ENCODE peak calls at places on chromosomes 11 and 22, in eight cellular contexts. Z is HFFc6, P is IMR-90, K is heart right ventricle, I is dorsolateral prefrontal cortex, R is cardiac fibroblast, U is esophagus squamous epithelium, V is MM.1S. N is an unnamed sample.

GRCh38 chr22:27382947-27383346 is 418.6 kb downstream of the MN1 start:
- DNase-seq in I (no peak), U (no peak), V (no peak), P (no peak), R (no peak), K (no peak), Z (no peak), N (no peak)

GRCh38 chr11:70071996-70072395 is 6.1 kb upstream of the ANO1 start:
- DNase-seq in Z (no peak), U (no peak), V (no peak), K (no peak), P (no peak), R (no peak), I (no peak), N (no peak)

GRCh38 chr11:69637956-69638871 is 2.7 kb upstream of the CCND1 start:
- DNase-seq in I (no peak), K (peak), R (peak), Z (no peak), V (no peak), U (no peak), P (peak), N (no peak)

GRCh38 chr11:60985991-60986915 is 14.8 kb downstream of the CD6 start:
- DNase-seq in I (peak), K (no peak), Z (peak), V (peak), U (no peak), R (no peak), P (peak), N (no peak)

GRCh38 chr11:44505591-44506054 is 59.8 kb upstream of the CD82 start:
- DNase-seq in K (no peak), R (peak), V (no peak), P (peak), I (no peak), Z (peak), U (no peak), N (no peak)

GRCh38 chr11:35579557-35580396 is 38.5 kb upstream of the FJX1 start:
- DNase-seq in R (peak), Z (peak), I (no peak), U (no peak), V (no peak), K (no peak), P (peak), N (no peak)

GRCh38 chr11:66727282-66727882 is 1.6 kb downstream of the SPTBN2 start:
- DNase-seq in U (no peak), P (peak), V (peak), R (peak), I (peak), K (no peak), Z (no peak), N (no peak)

GRCh38 chr22:50305658-50306566 is 1.5 kb downstream of the PLXNB2 start:
- DNase-seq in V (no peak), Z (peak), K (peak), U (no peak), P (peak), R (peak), I (peak), N (no peak)

GRCh38 chr11:60854847-60855725 is 664 bp downstream of the PTGDR2 start:
- DNase-seq in I (no peak), K (no peak), P (no peak), U (no peak), R (no peak), V (no peak), Z (no peak), N (no peak)

GRCh38 chr11:9568854-9569587 is 4.4 kb upstream of the WEE1 start:
- DNase-seq in U (no peak), Z (peak), I (no peak), V (peak), R (peak), K (peak), P (peak), N (no peak)

GRCh38 chr11:124920870-124921609 is 2.0 kb downstream of the HEPN1 start:
- DNase-seq in P (peak), R (peak), Z (no peak), I (peak), U (no peak), V (no peak), K (peak), N (no peak)
- TF ChIP-seq CTCF in P (peak), R (no peak), Z (no peak), I (no peak), U (no peak), V (no peak), K (peak), N (no peak)

DNA sequence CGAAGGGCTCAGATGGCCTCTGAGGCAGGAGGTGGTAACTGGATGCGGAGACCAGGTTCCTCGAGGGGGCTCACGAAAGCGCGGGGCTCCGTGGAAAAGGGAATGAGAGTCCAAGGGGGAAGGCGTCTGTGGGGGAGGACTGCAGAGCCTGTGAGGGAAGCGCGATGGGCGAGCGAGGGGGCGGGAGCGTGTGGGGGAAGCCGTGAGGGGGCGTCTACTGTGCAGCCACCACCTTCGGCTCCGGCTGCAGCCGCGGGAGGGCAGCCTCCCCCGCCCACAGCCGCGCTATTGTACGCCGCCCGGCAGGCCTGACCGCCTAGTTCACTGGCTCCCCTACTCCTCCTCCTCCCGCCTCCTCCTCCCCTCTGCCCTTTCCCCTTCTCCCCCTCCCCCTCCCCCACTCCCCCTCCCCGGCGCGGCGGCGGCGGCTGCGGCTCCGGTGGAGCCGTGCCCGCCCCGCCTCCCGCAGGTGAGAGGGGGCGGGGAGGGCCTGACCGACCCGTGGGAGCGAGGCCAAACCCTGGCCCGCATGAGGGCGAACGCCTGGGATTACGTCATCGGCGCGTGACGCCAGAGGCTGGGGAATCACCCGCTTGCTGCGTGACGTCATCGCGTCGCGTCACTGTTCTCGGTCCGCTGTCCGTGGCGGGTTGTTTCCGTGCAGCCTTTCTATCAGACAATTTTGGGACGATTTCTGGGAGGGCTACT is at the start of gene PAK1:
- DNase-seq in I (peak), K (peak), Z (peak), U (peak), R (peak), V (peak), P (peak), N (peak)
- TF ChIP-seq CTCF in I (peak), K (peak), Z (peak), U (no peak), R (peak), V (peak), P (peak), N (no peak)

GRCh38 chr11:14357843-14358728 is 897 bp downstream of the RRAS2 start:
- DNase-seq in Z (peak), P (peak), V (peak), R (peak), U (no peak), K (peak), I (no peak), N (no peak)
- TF ChIP-seq CTCF in Z (no peak), P (no peak), V (no peak), R (no peak), U (no peak), K (no peak), I (no peak), N (no peak)

DNA sequence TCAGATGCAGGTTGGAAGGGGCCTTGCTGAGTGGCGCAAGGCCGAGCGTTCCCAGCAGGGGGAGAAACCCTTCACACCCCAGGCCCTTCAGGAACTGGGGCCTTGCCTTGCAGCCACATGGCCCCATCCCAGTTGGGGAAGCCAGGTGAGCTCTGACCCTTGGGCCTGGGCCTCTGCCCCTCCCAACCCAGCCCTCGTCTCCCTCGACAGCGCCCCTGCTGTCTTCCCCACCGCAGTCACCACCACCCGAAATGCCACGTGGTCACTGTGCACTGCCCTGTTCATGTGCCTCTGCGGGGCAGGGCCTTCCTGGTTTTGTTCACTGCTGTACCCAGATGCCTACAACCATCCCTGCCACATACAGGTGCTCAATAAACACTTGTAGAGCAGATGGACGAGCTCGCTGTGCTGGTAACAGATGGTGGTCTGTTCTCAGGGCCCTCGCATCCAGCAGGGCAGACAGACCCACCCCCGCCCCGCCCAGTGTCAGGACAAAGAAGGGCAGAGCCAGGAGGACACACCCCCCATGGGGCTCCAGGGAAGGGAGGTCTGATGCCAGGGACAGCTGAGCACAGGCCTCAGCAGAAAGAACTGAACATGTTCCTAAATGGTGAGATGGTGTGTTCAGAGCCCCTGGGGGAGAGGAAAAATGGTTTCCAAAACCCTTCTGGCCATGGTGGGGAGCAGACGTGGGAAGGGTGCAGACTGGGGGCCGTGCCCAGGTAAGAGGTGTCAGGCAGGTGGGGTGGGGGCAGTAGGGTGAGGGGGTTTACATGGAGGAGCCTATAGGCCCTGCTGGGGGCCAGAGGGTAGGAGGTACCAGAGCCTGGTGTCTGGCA is 3.7 kb downstream of the POLR2L start:
- DNase-seq in I (no peak), Z (no peak), K (no peak), P (no peak), U (no peak), R (no peak), V (no peak), N (no peak)
- TF ChIP-seq CTCF in I (no peak), Z (peak), K (peak), P (peak), U (no peak), R (peak), V (no peak), N (peak)

GRCh38 chr11:126115820-126116319 is 53.2 kb upstream of the CDON start:
- DNase-seq in U (no peak), Z (peak), K (peak), P (peak), V (no peak), I (no peak), R (peak), N (no peak)
- TF ChIP-seq CTCF in U (no peak), Z (peak), K (peak), P (peak), V (no peak), I (no peak), R (no peak), N (peak)

GRCh38 chr11:46451759-46452158 is 60.2 kb upstream of the CHRM4 start:
- DNase-seq in P (no peak), I (no peak), U (no peak), K (no peak), V (no peak), R (no peak), Z (no peak), N (no peak)

GRCh38 chr11:46446343-46446751 is 54.8 kb upstream of the CHRM4 start:
- DNase-seq in R (peak), K (no peak), Z (peak), I (no peak), P (peak), U (no peak), V (no peak), N (no peak)

GRCh38 chr11:46447544-46447943 is 56.0 kb upstream of the CHRM4 start:
- DNase-seq in U (no peak), P (no peak), V (no peak), I (no peak), R (no peak), Z (no peak), K (no peak), N (no peak)

GRCh38 chr11:46452918-46453517 is 61.4 kb upstream of the CHRM4 start:
- DNase-seq in P (no peak), I (no peak), V (no peak), R (no peak), U (no peak), K (no peak), Z (no peak), N (no peak)

DNA sequence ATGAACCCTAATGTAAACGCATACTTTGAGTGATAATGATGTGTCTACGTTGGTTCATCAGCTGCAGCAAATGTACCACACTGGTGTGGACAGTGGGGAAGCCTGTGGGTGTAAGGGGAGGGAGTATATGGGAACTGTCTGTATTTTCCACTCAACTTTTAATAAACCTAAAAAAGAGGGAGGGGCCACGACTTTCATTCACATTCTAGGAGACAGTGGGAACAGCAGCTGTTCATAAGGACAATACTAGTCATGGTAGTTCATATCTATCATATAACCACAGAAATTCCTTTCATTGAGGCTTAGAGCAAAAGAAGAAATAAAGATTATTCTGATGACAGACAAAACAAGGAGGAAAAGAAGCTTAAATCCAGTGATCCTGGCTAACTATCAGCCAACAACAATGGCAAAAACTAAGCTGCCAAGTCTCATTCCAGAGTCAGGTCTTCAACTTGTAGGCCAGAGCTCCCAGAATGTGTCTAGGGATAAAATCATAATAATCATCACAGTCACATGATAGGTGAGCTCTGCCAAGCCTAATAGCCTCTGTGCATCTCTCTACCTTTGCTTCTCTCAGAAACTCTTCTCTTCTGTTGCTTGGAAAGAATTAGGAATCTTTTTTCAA is 59.4 kb upstream of the CHRM4 start:
- DNase-seq in R (peak), V (no peak), Z (no peak), U (no peak), P (peak), I (no peak), K (no peak), N (no peak)
- TF ChIP-seq CTCF in R (no peak), V (no peak), Z (no peak), U (no peak), P (no peak), I (no peak), K (no peak), N (no peak)

DNA sequence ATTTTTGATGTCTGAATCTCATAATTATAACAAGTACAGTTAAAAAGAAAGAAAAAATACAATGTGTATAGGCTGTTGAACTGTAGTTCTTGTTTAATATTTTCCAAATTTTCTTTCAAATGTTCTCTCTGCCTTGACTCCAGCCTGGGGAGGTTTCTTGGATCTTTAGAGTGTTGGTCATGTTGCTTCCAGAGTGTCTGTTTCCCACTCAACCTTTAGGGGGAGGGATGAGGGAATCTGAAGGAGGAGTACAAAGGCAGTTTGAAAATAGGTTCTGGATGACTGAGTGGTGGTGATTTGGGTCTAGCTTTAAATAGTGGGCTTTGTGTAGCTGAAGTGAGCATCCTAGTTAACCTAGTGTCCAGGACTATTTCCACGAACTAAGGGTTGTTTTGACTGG is 2.0 kb downstream of the CTNND1 start:
- DNase-seq in I (no peak), U (no peak), K (no peak), Z (peak), R (peak), V (no peak), P (peak), N (no peak)
- TF ChIP-seq CTCF in I (peak), U (peak), K (peak), Z (peak), R (peak), V (no peak), P (peak), N (no peak)

GRCh38 chr11:116458546-116458945 is 314.2 kb downstream of the BUD13 start:
- DNase-seq in K (no peak), I (no peak), Z (no peak), R (no peak), U (no peak), V (no peak), P (no peak), N (no peak)

GRCh38 chr11:116452447-116452846 is 320.3 kb downstream of the BUD13 start:
- DNase-seq in Z (no peak), I (no peak), U (no peak), P (no peak), K (no peak), V (no peak), R (no peak), N (no peak)

GRCh38 chr11:116457336-116458007 is 315.3 kb downstream of the BUD13 start:
- DNase-seq in U (no peak), P (no peak), K (no peak), V (no peak), R (no peak), Z (no peak), I (no peak), N (peak)

GRCh38 chr11:116454951-116455350 is 317.8 kb downstream of the BUD13 start:
- DNase-seq in V (no peak), U (no peak), I (no peak), Z (no peak), K (no peak), P (no peak), R (no peak), N (peak)

DNA sequence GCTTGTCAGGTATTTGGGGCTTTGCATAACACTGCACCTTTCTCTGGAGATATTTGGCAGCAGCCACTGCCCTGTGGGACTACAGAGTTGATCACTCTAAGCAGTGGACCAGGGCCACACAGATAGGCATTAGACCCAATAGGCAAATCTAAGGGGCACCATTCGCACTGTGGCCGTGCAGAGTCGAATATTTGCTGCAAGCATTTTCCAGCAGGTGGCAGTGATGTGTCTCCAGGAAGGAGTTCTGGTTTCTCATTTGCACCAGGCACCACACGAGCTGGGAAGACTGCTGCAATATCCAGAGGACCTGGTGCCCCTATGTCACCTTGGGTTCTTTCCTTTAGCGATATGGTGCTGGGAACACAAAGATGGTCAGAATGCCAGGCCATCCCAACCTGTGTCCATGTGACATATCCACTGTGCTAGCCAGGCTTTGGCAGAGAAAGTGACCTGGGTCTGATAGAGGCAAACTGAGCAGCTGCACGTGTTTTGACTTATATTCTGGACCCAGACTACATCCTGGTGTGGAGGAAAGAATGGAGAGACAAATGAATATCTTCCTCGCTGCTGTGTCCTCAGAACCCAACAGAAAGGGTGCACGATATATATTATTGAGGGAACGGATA is 318.7 kb downstream of the BUD13 start:
- DNase-seq in I (peak), Z (peak), V (peak), P (peak), R (peak), K (no peak), U (no peak), N (no peak)
- TF ChIP-seq CTCF in I (peak), Z (peak), V (peak), P (peak), R (peak), K (peak), U (peak), N (peak)

GRCh38 chr22:21047730-21048129 is 2.0 kb downstream of the LRRC74B start:
- DNase-seq in U (no peak), P (no peak), Z (no peak), V (no peak), K (no peak), R (no peak), I (no peak), N (no peak)
- TF ChIP-seq CTCF in U (no peak), P (no peak), Z (no peak), V (no peak), K (no peak), R (no peak), I (no peak), N (no peak)

GRCh38 chr22:17234144-17234623 is 14.9 kb upstream of the ADA2 start:
- DNase-seq in V (no peak), U (no peak), R (peak), Z (no peak), K (no peak), I (no peak), P (no peak), N (no peak)
- TF ChIP-seq CTCF in V (no peak), U (no peak), R (no peak), Z (no peak), K (peak), I (no peak), P (no peak), N (no peak)